ENCODE peak calls at places on chromosomes 5 and 9, in nine cellular contexts. One of them, this sample, is unnamed.

GRCh38 chr5:147286296-147286695 is 51.5 kb downstream of the STK32A start:
- DNase-seq in anterior cingulate cortex: no peak
- DNase-seq in Daoy: no peak
- DNase-seq in stimulated activated CD8-positive, alpha-beta memory T cell treated with anti-CD3 and anti-CD28 coated beads, Interleukin-15, amount 100 ng/mL, for 4 hours: no peak
- DNase-seq in body of pancreas: peak
- DNase-seq in WTC11: no peak
- DNase-seq in NCI-H1417: no peak
- DNase-seq in activated naive CD4-positive, alpha-beta T cell: no peak
- DNase-seq in suprapubic skin: no peak
- DNase-seq in this sample: no peak

GRCh38 chr5:113612060-113612496 is 98.6 kb downstream of the YTHDC2 start:
- DNase-seq in NCI-H1417: peak
- DNase-seq in Daoy: no peak
- DNase-seq in activated naive CD4-positive, alpha-beta T cell: no peak
- DNase-seq in anterior cingulate cortex: no peak
- DNase-seq in suprapubic skin: no peak
- DNase-seq in WTC11: no peak
- DNase-seq in body of pancreas: no peak
- DNase-seq in stimulated activated CD8-positive, alpha-beta memory T cell treated with anti-CD3 and anti-CD28 coated beads, Interleukin-15, amount 100 ng/mL, for 4 hours: no peak
- DNase-seq in this sample: no peak

GRCh38 chr9:124206391-124206790 is 51.4 kb upstream of the NEK6 start:
- DNase-seq in anterior cingulate cortex: no peak
- DNase-seq in WTC11: no peak
- DNase-seq in suprapubic skin: no peak
- DNase-seq in stimulated activated CD8-positive, alpha-beta memory T cell treated with anti-CD3 and anti-CD28 coated beads, Interleukin-15, amount 100 ng/mL, for 4 hours: no peak
- DNase-seq in NCI-H1417: peak
- DNase-seq in activated naive CD4-positive, alpha-beta T cell: no peak
- DNase-seq in Daoy: no peak
- DNase-seq in body of pancreas: no peak
- DNase-seq in this sample: no peak

GRCh38 chr9:91197232-91198181 is 164.2 kb downstream of the AUH start:
- DNase-seq in activated naive CD4-positive, alpha-beta T cell: no peak
- DNase-seq in body of pancreas: peak
- DNase-seq in suprapubic skin: peak
- DNase-seq in Daoy: peak
- DNase-seq in NCI-H1417: peak
- DNase-seq in stimulated activated CD8-positive, alpha-beta memory T cell treated with anti-CD3 and anti-CD28 coated beads, Interleukin-15, amount 100 ng/mL, for 4 hours: no peak
- DNase-seq in anterior cingulate cortex: peak
- DNase-seq in WTC11: no peak
- DNase-seq in this sample: no peak

GRCh38 chr5:10719965-10720364 is 41.1 kb downstream of the DAP start:
- DNase-seq in body of pancreas: no peak
- DNase-seq in stimulated activated CD8-positive, alpha-beta memory T cell treated with anti-CD3 and anti-CD28 coated beads, Interleukin-15, amount 100 ng/mL, for 4 hours: no peak
- DNase-seq in NCI-H1417: no peak
- DNase-seq in activated naive CD4-positive, alpha-beta T cell: no peak
- DNase-seq in suprapubic skin: no peak
- DNase-seq in Daoy: peak
- DNase-seq in anterior cingulate cortex: no peak
- DNase-seq in WTC11: no peak
- DNase-seq in this sample: no peak

GRCh38 chr9:124442826-124443225 is 7.4 kb upstream of the ADGRD2 start:
- DNase-seq in anterior cingulate cortex: no peak
- DNase-seq in NCI-H1417: no peak
- DNase-seq in WTC11: no peak
- DNase-seq in stimulated activated CD8-positive, alpha-beta memory T cell treated with anti-CD3 and anti-CD28 coated beads, Interleukin-15, amount 100 ng/mL, for 4 hours: no peak
- DNase-seq in suprapubic skin: no peak
- DNase-seq in activated naive CD4-positive, alpha-beta T cell: no peak
- DNase-seq in body of pancreas: no peak
- DNase-seq in Daoy: no peak
- DNase-seq in this sample: no peak

GRCh38 chr5:124395899-124396298 is 350.5 kb downstream of the ZNF608 start:
- DNase-seq in NCI-H1417: no peak
- DNase-seq in anterior cingulate cortex: no peak
- DNase-seq in suprapubic skin: no peak
- DNase-seq in stimulated activated CD8-positive, alpha-beta memory T cell treated with anti-CD3 and anti-CD28 coated beads, Interleukin-15, amount 100 ng/mL, for 4 hours: no peak
- DNase-seq in activated naive CD4-positive, alpha-beta T cell: no peak
- DNase-seq in Daoy: no peak
- DNase-seq in body of pancreas: no peak
- DNase-seq in WTC11: no peak
- DNase-seq in this sample: no peak

GRCh38 chr5:113035096-113035495 is 58.5 kb downstream of the DCP2 start:
- DNase-seq in activated naive CD4-positive, alpha-beta T cell: no peak
- DNase-seq in suprapubic skin: no peak
- DNase-seq in WTC11: no peak
- DNase-seq in body of pancreas: no peak
- DNase-seq in Daoy: no peak
- DNase-seq in NCI-H1417: no peak
- DNase-seq in stimulated activated CD8-positive, alpha-beta memory T cell treated with anti-CD3 and anti-CD28 coated beads, Interleukin-15, amount 100 ng/mL, for 4 hours: no peak
- DNase-seq in anterior cingulate cortex: no peak
- DNase-seq in this sample: peak

GRCh38 chr5:169122951-169123350 is 178.0 kb downstream of the SLIT3 start:
- DNase-seq in anterior cingulate cortex: no peak
- DNase-seq in suprapubic skin: no peak
- DNase-seq in WTC11: no peak
- DNase-seq in stimulated activated CD8-positive, alpha-beta memory T cell treated with anti-CD3 and anti-CD28 coated beads, Interleukin-15, amount 100 ng/mL, for 4 hours: no peak
- DNase-seq in NCI-H1417: no peak
- DNase-seq in activated naive CD4-positive, alpha-beta T cell: no peak
- DNase-seq in body of pancreas: no peak
- DNase-seq in Daoy: no peak
- DNase-seq in this sample: no peak

GRCh38 chr5:173454381-173454763 is 126.2 kb upstream of the STC2 start:
- DNase-seq in stimulated activated CD8-positive, alpha-beta memory T cell treated with anti-CD3 and anti-CD28 coated beads, Interleukin-15, amount 100 ng/mL, for 4 hours: no peak
- DNase-seq in WTC11: no peak
- DNase-seq in NCI-H1417: no peak
- DNase-seq in Daoy: peak
- DNase-seq in activated naive CD4-positive, alpha-beta T cell: no peak
- DNase-seq in suprapubic skin: no peak
- DNase-seq in anterior cingulate cortex: no peak
- DNase-seq in body of pancreas: no peak
- DNase-seq in this sample: no peak

GRCh38 chr9:16131269-16131668 is 578.4 kb downstream of the CCDC171 start:
- DNase-seq in stimulated activated CD8-positive, alpha-beta memory T cell treated with anti-CD3 and anti-CD28 coated beads, Interleukin-15, amount 100 ng/mL, for 4 hours: no peak
- DNase-seq in NCI-H1417: no peak
- DNase-seq in anterior cingulate cortex: no peak
- DNase-seq in suprapubic skin: no peak
- DNase-seq in WTC11: no peak
- DNase-seq in activated naive CD4-positive, alpha-beta T cell: no peak
- DNase-seq in Daoy: peak
- DNase-seq in body of pancreas: no peak
- DNase-seq in this sample: no peak

GRCh38 chr5:17436766-17437221 is 61.2 kb upstream of the TAF11L2 start:
- DNase-seq in activated naive CD4-positive, alpha-beta T cell: no peak
- DNase-seq in WTC11: no peak
- DNase-seq in anterior cingulate cortex: no peak
- DNase-seq in Daoy: peak
- DNase-seq in suprapubic skin: no peak
- DNase-seq in body of pancreas: no peak
- DNase-seq in stimulated activated CD8-positive, alpha-beta memory T cell treated with anti-CD3 and anti-CD28 coated beads, Interleukin-15, amount 100 ng/mL, for 4 hours: no peak
- DNase-seq in NCI-H1417: no peak
- DNase-seq in this sample: no peak

GRCh38 chr9:91882628-91883027 is 67.4 kb downstream of the ROR2 start:
- DNase-seq in NCI-H1417: peak
- DNase-seq in activated naive CD4-positive, alpha-beta T cell: no peak
- DNase-seq in suprapubic skin: no peak
- DNase-seq in stimulated activated CD8-positive, alpha-beta memory T cell treated with anti-CD3 and anti-CD28 coated beads, Interleukin-15, amount 100 ng/mL, for 4 hours: no peak
- DNase-seq in Daoy: no peak
- DNase-seq in body of pancreas: no peak
- DNase-seq in WTC11: no peak
- DNase-seq in anterior cingulate cortex: no peak
- DNase-seq in this sample: no peak

GRCh38 chr9:98488578-98489312 is 220.0 kb downstream of the GABBR2 start:
- DNase-seq in suprapubic skin: no peak
- DNase-seq in activated naive CD4-positive, alpha-beta T cell: no peak
- DNase-seq in anterior cingulate cortex: no peak
- DNase-seq in body of pancreas: no peak
- DNase-seq in WTC11: no peak
- DNase-seq in Daoy: peak
- DNase-seq in stimulated activated CD8-positive, alpha-beta memory T cell treated with anti-CD3 and anti-CD28 coated beads, Interleukin-15, amount 100 ng/mL, for 4 hours: no peak
- DNase-seq in NCI-H1417: no peak
- DNase-seq in this sample: no peak

GRCh38 chr5:80119337-80119736 is 84.2 kb downstream of the THBS4 start:
- DNase-seq in suprapubic skin: no peak
- DNase-seq in anterior cingulate cortex: no peak
- DNase-seq in body of pancreas: no peak
- DNase-seq in Daoy: no peak
- DNase-seq in activated naive CD4-positive, alpha-beta T cell: no peak
- DNase-seq in WTC11: no peak
- DNase-seq in stimulated activated CD8-positive, alpha-beta memory T cell treated with anti-CD3 and anti-CD28 coated beads, Interleukin-15, amount 100 ng/mL, for 4 hours: no peak
- DNase-seq in NCI-H1417: no peak
- DNase-seq in this sample: no peak

GRCh38 chr9:78970375-78970774 is 601.4 kb upstream of the TLE4 start:
- DNase-seq in anterior cingulate cortex: no peak
- DNase-seq in NCI-H1417: no peak
- DNase-seq in activated naive CD4-positive, alpha-beta T cell: no peak
- DNase-seq in stimulated activated CD8-positive, alpha-beta memory T cell treated with anti-CD3 and anti-CD28 coated beads, Interleukin-15, amount 100 ng/mL, for 4 hours: no peak
- DNase-seq in WTC11: no peak
- DNase-seq in Daoy: no peak
- DNase-seq in suprapubic skin: no peak
- DNase-seq in body of pancreas: no peak
- DNase-seq in this sample: no peak

GRCh38 chr5:171874210-171874609 is 88.6 kb downstream of the SMIM23 start:
- DNase-seq in NCI-H1417: no peak
- DNase-seq in anterior cingulate cortex: no peak
- DNase-seq in activated naive CD4-positive, alpha-beta T cell: no peak
- DNase-seq in suprapubic skin: no peak
- DNase-seq in body of pancreas: no peak
- DNase-seq in Daoy: no peak
- DNase-seq in WTC11: no peak
- DNase-seq in stimulated activated CD8-positive, alpha-beta memory T cell treated with anti-CD3 and anti-CD28 coated beads, Interleukin-15, amount 100 ng/mL, for 4 hours: no peak
- DNase-seq in this sample: no peak

GRCh38 chr9:79471577-79472543 is 99.9 kb upstream of the TLE4 start:
- DNase-seq in activated naive CD4-positive, alpha-beta T cell: no peak
- DNase-seq in anterior cingulate cortex: peak
- DNase-seq in WTC11: peak
- DNase-seq in suprapubic skin: peak
- DNase-seq in body of pancreas: peak
- DNase-seq in Daoy: peak
- DNase-seq in NCI-H1417: peak
- DNase-seq in stimulated activated CD8-positive, alpha-beta memory T cell treated with anti-CD3 and anti-CD28 coated beads, Interleukin-15, amount 100 ng/mL, for 4 hours: no peak
- DNase-seq in this sample: peak

GRCh38 chr9:131180454-131180853 is 55.1 kb downstream of the NUP214 start:
- DNase-seq in activated naive CD4-positive, alpha-beta T cell: no peak
- DNase-seq in Daoy: peak
- DNase-seq in NCI-H1417: no peak
- DNase-seq in stimulated activated CD8-positive, alpha-beta memory T cell treated with anti-CD3 and anti-CD28 coated beads, Interleukin-15, amount 100 ng/mL, for 4 hours: no peak
- DNase-seq in suprapubic skin: no peak
- DNase-seq in WTC11: no peak
- DNase-seq in anterior cingulate cortex: no peak
- DNase-seq in body of pancreas: no peak
- DNase-seq in this sample: no peak

GRCh38 chr5:135432113-135432512 is 15.0 kb downstream of the DCANP1 start:
- DNase-seq in Daoy: no peak
- DNase-seq in WTC11: peak
- DNase-seq in anterior cingulate cortex: no peak
- DNase-seq in suprapubic skin: no peak
- DNase-seq in stimulated activated CD8-positive, alpha-beta memory T cell treated with anti-CD3 and anti-CD28 coated beads, Interleukin-15, amount 100 ng/mL, for 4 hours: no peak
- DNase-seq in NCI-H1417: no peak
- DNase-seq in body of pancreas: no peak
- DNase-seq in activated naive CD4-positive, alpha-beta T cell: no peak
- DNase-seq in this sample: no peak

GRCh38 chr5:83394190-83394589 is 77.4 kb upstream of the VCAN start:
- DNase-seq in anterior cingulate cortex: no peak
- DNase-seq in Daoy: no peak
- DNase-seq in body of pancreas: no peak
- DNase-seq in WTC11: no peak
- DNase-seq in activated naive CD4-positive, alpha-beta T cell: no peak
- DNase-seq in NCI-H1417: no peak
- DNase-seq in stimulated activated CD8-positive, alpha-beta memory T cell treated with anti-CD3 and anti-CD28 coated beads, Interleukin-15, amount 100 ng/mL, for 4 hours: no peak
- DNase-seq in suprapubic skin: no peak
- DNase-seq in this sample: no peak

GRCh38 chr9:6413365-6414263 is 615 bp downstream of the UHRF2 start:
- DNase-seq in NCI-H1417: peak
- DNase-seq in suprapubic skin: no peak
- DNase-seq in stimulated activated CD8-positive, alpha-beta memory T cell treated with anti-CD3 and anti-CD28 coated beads, Interleukin-15, amount 100 ng/mL, for 4 hours: peak
- DNase-seq in anterior cingulate cortex: peak
- DNase-seq in activated naive CD4-positive, alpha-beta T cell: peak
- DNase-seq in body of pancreas: peak
- DNase-seq in Daoy: peak
- DNase-seq in WTC11: peak
- DNase-seq in this sample: peak

GRCh38 chr5:346229-346935 is 24.9 kb downstream of the AHRR start:
- DNase-seq in WTC11: no peak
- DNase-seq in Daoy: no peak
- DNase-seq in anterior cingulate cortex: no peak
- DNase-seq in stimulated activated CD8-positive, alpha-beta memory T cell treated with anti-CD3 and anti-CD28 coated beads, Interleukin-15, amount 100 ng/mL, for 4 hours: no peak
- DNase-seq in body of pancreas: no peak
- DNase-seq in suprapubic skin: no peak
- DNase-seq in activated naive CD4-positive, alpha-beta T cell: no peak
- DNase-seq in NCI-H1417: no peak
- DNase-seq in this sample: no peak

GRCh38 chr5:151159649-151160373 is 2.2 kb upstream of the ANXA6 start:
- DNase-seq in NCI-H1417: no peak
- DNase-seq in anterior cingulate cortex: no peak
- DNase-seq in WTC11: no peak
- DNase-seq in suprapubic skin: no peak
- DNase-seq in Daoy: no peak
- DNase-seq in activated naive CD4-positive, alpha-beta T cell: no peak
- DNase-seq in body of pancreas: no peak
- DNase-seq in stimulated activated CD8-positive, alpha-beta memory T cell treated with anti-CD3 and anti-CD28 coated beads, Interleukin-15, amount 100 ng/mL, for 4 hours: no peak
- DNase-seq in this sample: no peak

GRCh38 chr9:110351009-110351467 is 13.4 kb upstream of the TXNDC8 start:
- DNase-seq in suprapubic skin: no peak
- DNase-seq in WTC11: no peak
- DNase-seq in body of pancreas: no peak
- DNase-seq in NCI-H1417: no peak
- DNase-seq in activated naive CD4-positive, alpha-beta T cell: no peak
- DNase-seq in anterior cingulate cortex: peak
- DNase-seq in stimulated activated CD8-positive, alpha-beta memory T cell treated with anti-CD3 and anti-CD28 coated beads, Interleukin-15, amount 100 ng/mL, for 4 hours: no peak
- DNase-seq in Daoy: peak
- DNase-seq in this sample: no peak

GRCh38 chr9:34428325-34428958 is 29.9 kb downstream of the FAM219A start:
- DNase-seq in anterior cingulate cortex: peak
- DNase-seq in suprapubic skin: no peak
- DNase-seq in Daoy: no peak
- DNase-seq in body of pancreas: no peak
- DNase-seq in WTC11: no peak
- DNase-seq in stimulated activated CD8-positive, alpha-beta memory T cell treated with anti-CD3 and anti-CD28 coated beads, Interleukin-15, amount 100 ng/mL, for 4 hours: no peak
- DNase-seq in NCI-H1417: no peak
- DNase-seq in activated naive CD4-positive, alpha-beta T cell: no peak
- DNase-seq in this sample: no peak

GRCh38 chr5:177980776-177981175 is 15.3 kb downstream of the PROP1 start:
- DNase-seq in suprapubic skin: no peak
- DNase-seq in activated naive CD4-positive, alpha-beta T cell: no peak
- DNase-seq in stimulated activated CD8-positive, alpha-beta memory T cell treated with anti-CD3 and anti-CD28 coated beads, Interleukin-15, amount 100 ng/mL, for 4 hours: no peak
- DNase-seq in NCI-H1417: no peak
- DNase-seq in body of pancreas: no peak
- DNase-seq in WTC11: peak
- DNase-seq in Daoy: peak
- DNase-seq in anterior cingulate cortex: no peak
- DNase-seq in this sample: no peak

GRCh38 chr9:18536554-18536953 is 62.6 kb downstream of the ADAMTSL1 start:
- DNase-seq in body of pancreas: no peak
- DNase-seq in WTC11: no peak
- DNase-seq in activated naive CD4-positive, alpha-beta T cell: no peak
- DNase-seq in anterior cingulate cortex: no peak
- DNase-seq in suprapubic skin: no peak
- DNase-seq in NCI-H1417: no peak
- DNase-seq in stimulated activated CD8-positive, alpha-beta memory T cell treated with anti-CD3 and anti-CD28 coated beads, Interleukin-15, amount 100 ng/mL, for 4 hours: no peak
- DNase-seq in Daoy: no peak
- DNase-seq in this sample: no peak

GRCh38 chr5:54259090-54259489 is 51.3 kb downstream of the ARL15 start:
- DNase-seq in Daoy: no peak
- DNase-seq in suprapubic skin: no peak
- DNase-seq in stimulated activated CD8-positive, alpha-beta memory T cell treated with anti-CD3 and anti-CD28 coated beads, Interleukin-15, amount 100 ng/mL, for 4 hours: no peak
- DNase-seq in activated naive CD4-positive, alpha-beta T cell: no peak
- DNase-seq in anterior cingulate cortex: no peak
- DNase-seq in body of pancreas: no peak
- DNase-seq in WTC11: no peak
- DNase-seq in NCI-H1417: no peak
- DNase-seq in this sample: no peak

GRCh38 chr5:41637869-41638268 is 127.5 kb upstream of the PLCXD3 start:
- DNase-seq in body of pancreas: no peak
- DNase-seq in suprapubic skin: no peak
- DNase-seq in NCI-H1417: no peak
- DNase-seq in stimulated activated CD8-positive, alpha-beta memory T cell treated with anti-CD3 and anti-CD28 coated beads, Interleukin-15, amount 100 ng/mL, for 4 hours: no peak
- DNase-seq in Daoy: no peak
- DNase-seq in WTC11: no peak
- DNase-seq in anterior cingulate cortex: no peak
- DNase-seq in activated naive CD4-positive, alpha-beta T cell: no peak
- DNase-seq in this sample: no peak

GRCh38 chr9:107906074-107906473 is 416.5 kb upstream of the KLF4 start:
- DNase-seq in body of pancreas: no peak
- DNase-seq in Daoy: no peak
- DNase-seq in stimulated activated CD8-positive, alpha-beta memory T cell treated with anti-CD3 and anti-CD28 coated beads, Interleukin-15, amount 100 ng/mL, for 4 hours: no peak
- DNase-seq in anterior cingulate cortex: no peak
- DNase-seq in NCI-H1417: no peak
- DNase-seq in activated naive CD4-positive, alpha-beta T cell: no peak
- DNase-seq in WTC11: no peak
- DNase-seq in suprapubic skin: no peak
- DNase-seq in this sample: no peak

This sample was measured in activated CD8-positive, alpha-beta T cell treated with anti-CD3 and anti-CD28 coated beads, Interleukin-2, amount 10 ng/mL, durations not matched to agents 7 days and 5 days.